ENCODE peak calls at places on chromosomes 3 and 15, in six cellular contexts. E is AG04449, O is cardiac fibroblast, T is MCF 10A, S is fibroblast of pulmonary artery, K is AG04450. I is an unnamed sample.

GRCh38 chr3:105997800-105998526 is 129.2 kb upstream of the CBLB start:
- DNase-seq in E (peak), O (peak), T (peak), S (peak), K (peak), I (no peak)

GRCh38 chr3:148158210-148158609 is 539.5 kb upstream of the AGTR1 start:
- DNase-seq in E (no peak), O (peak), T (peak), S (peak), K (peak), I (no peak)

GRCh38 chr3:48451270-48451669 is 4.7 kb downstream of the ATRIP start:
- DNase-seq in E (no peak), O (no peak), T (no peak), S (no peak), K (no peak), I (no peak)

GRCh38 chr3:98188553-98188952 is 22.1 kb downstream of the OR5H15 start:
- DNase-seq in E (no peak), O (no peak), T (peak), S (no peak), K (no peak), I (peak)

GRCh38 chr3:129058441-129059194 is 2.0 kb upstream of the GP9 start:
- DNase-seq in E (no peak), O (no peak), T (peak), S (no peak), K (no peak), I (no peak)

GRCh38 chr3:66581261-66581660 is 80.4 kb upstream of the LRIG1 start:
- DNase-seq in E (no peak), O (no peak), T (no peak), S (no peak), K (no peak), I (no peak)

GRCh38 chr3:183583331-183584245 is 28.1 kb upstream of the KLHL6 start:
- DNase-seq in E (no peak), O (peak), T (no peak), S (no peak), K (no peak), I (no peak)

GRCh38 chr3:27141668-27142067 is 227.5 kb downstream of the NEK10 start:
- DNase-seq in E (no peak), O (no peak), T (peak), S (no peak), K (no peak), I (no peak)

GRCh38 chr3:145735631-145736030 is 425.4 kb downstream of the PLOD2 start:
- DNase-seq in E (no peak), O (no peak), T (no peak), S (no peak), K (no peak), I (no peak)

GRCh38 chr3:88912294-88913014 is 195.0 kb upstream of the EPHA3 start:
- DNase-seq in E (no peak), O (no peak), T (no peak), S (no peak), K (no peak), I (no peak)

GRCh38 chr15:81888748-81889479 is 156.9 kb downstream of the MEX3B start:
- DNase-seq in E (no peak), O (peak), T (peak), S (peak), K (peak), I (no peak)

GRCh38 chr15:80173022-80173759 is 20.4 kb downstream of the FAH start:
- DNase-seq in E (no peak), O (peak), T (peak), S (peak), K (no peak), I (peak)

GRCh38 chr15:79635149-79635771 is 203.1 kb downstream of the MINAR1 start:
- DNase-seq in E (no peak), O (no peak), T (no peak), S (no peak), K (no peak), I (no peak)

GRCh38 chr3:113277886-113278598 is 66.7 kb downstream of the BOC start:
- DNase-seq in E (no peak), O (no peak), T (no peak), S (no peak), K (no peak), I (no peak)
- TF ChIP-seq CTCF in E (no peak), O (peak), T (no peak), S (peak), K (no peak), I (no peak)

DNA sequence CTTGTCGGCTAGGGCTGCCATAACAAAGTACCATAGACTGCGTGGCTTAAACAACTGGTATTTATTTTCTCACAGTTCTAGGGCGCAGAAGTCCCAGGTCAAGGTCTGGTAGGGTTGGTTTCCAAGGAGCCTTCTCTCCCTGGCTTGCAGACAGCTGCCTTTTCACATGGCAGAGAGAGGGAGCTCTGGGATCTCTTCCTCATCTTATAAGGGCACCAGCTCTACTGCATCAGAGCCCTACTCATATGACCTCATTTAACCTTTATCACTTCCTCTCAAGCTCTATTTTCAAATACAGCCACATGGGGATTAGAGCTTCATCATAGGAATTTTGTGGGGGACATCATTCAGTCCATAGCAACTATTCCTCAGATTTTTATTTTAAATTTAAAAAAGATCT is 17.6 kb upstream of the PAQR9 start:
- DNase-seq in E (no peak), O (no peak), T (no peak), S (no peak), K (no peak), I (no peak)
- TF ChIP-seq CTCF in E (no peak), O (no peak), T (no peak), S (no peak), K (no peak), I (no peak)

GRCh38 chr15:65056868-65057548 is 10.8 kb downstream of the RASL12 start:
- DNase-seq in E (no peak), O (no peak), T (no peak), S (no peak), K (no peak), I (no peak)
- TF ChIP-seq CTCF in E (no peak), O (no peak), T (no peak), S (no peak), K (no peak), I (no peak)

DNA sequence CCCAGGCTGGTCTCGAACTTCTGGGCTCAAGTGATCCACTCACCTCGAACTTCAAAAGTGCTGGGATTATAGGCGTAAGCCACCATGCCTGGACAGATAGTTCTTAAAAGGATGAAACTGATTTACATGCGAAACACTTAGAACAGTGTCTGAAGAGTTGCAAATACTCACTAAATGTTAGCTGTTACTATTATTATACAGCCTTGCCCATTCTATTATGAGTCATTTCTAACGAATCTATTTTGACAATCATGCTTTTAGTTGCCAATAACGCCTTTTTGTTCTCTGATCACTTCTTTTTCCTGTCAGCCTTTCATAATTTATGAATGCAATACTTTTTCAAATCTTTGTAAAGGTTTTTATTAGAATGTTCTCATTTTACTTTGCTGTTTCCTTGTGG is 112.7 kb downstream of the SNRK start:
- DNase-seq in E (no peak), O (no peak), T (no peak), S (no peak), K (no peak), I (no peak)
- TF ChIP-seq CTCF in E (no peak), O (no peak), T (no peak), S (no peak), K (no peak), I (no peak)

GRCh38 chr15:92376109-92376508 is 17.6 kb upstream of the ST8SIA2 start:
- DNase-seq in E (no peak), O (no peak), T (no peak), S (no peak), K (no peak), I (no peak)

GRCh38 chr15:92375057-92375456 is 18.6 kb upstream of the ST8SIA2 start:
- DNase-seq in E (no peak), O (no peak), T (no peak), S (no peak), K (no peak), I (no peak)

DNA sequence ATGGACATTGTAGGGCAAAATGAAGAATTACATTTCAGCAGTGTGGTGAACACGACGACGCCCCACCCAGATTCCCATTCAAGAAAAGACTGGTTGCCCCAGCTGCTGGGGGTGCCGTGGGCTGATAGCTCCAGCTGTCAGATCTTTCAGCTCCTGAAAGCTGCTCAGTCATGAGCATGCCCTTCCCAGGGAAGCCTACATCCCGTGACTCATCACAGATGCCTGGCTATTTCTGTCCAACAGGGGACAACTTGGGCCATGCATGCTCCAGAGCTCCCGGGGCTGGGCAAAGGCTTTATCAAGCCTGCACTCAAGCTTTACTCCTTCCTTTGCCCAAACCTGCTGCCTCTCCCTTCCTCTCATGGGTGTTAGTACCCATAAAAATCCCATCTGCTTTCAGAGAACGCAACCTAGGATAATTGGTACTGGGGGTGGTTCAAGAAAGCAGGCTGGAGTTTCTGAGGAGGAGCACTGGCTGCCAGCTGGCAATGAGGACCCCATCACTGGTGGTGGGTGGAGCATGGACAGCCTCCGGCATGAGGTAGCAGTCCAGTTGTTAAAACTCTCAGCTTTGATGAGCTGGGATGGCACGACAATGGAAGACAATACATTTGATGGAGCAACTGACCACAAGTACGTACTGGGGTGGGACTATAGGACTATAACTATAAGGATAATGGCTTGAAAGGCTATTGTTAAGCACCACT is 16.4 kb upstream of the ST8SIA2 start:
- DNase-seq in E (no peak), O (no peak), T (peak), S (no peak), K (no peak), I (no peak)
- TF ChIP-seq CTCF in E (peak), O (no peak), T (no peak), S (no peak), K (no peak), I (no peak)

GRCh38 chr15:56811586-56811985 is 78.3 kb upstream of the ZNF280D start:
- DNase-seq in E (no peak), O (no peak), T (no peak), S (no peak), K (no peak), I (no peak)
- TF ChIP-seq CTCF in E (no peak), O (no peak), T (no peak), S (no peak), K (no peak), I (no peak)

GRCh38 chr15:37133619-37134018 is 33.3 kb upstream of the MEIS2 start:
- DNase-seq in E (no peak), O (peak), T (no peak), S (peak), K (no peak), I (no peak)

GRCh38 chr15:37134244-37134643 is 33.9 kb upstream of the MEIS2 start:
- DNase-seq in E (no peak), O (no peak), T (no peak), S (no peak), K (no peak), I (no peak)

GRCh38 chr15:37134699-37135131 is 34.4 kb upstream of the MEIS2 start:
- DNase-seq in E (no peak), O (peak), T (peak), S (peak), K (no peak), I (no peak)

GRCh38 chr15:37136666-37137065 is 36.3 kb upstream of the MEIS2 start:
- DNase-seq in E (no peak), O (no peak), T (no peak), S (peak), K (no peak), I (no peak)

DNA sequence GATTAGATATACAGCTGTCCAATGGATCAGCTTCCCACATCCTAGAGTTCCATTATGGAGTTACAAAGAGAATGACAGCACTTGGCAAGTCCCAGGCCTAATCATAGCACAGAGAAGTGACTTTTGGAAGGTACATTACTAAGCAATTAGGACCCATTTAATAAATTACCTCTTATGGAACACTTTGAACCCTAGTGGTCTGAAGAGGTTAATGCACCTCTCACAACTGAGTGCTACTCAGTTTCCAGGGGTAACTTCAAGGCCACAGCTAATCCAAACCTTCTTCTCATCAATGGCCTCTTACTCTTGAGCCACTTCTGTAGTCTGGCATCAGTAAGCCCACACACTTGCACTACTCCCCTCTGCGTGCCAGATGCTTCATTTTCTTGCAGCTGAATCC is 34.9 kb upstream of the MEIS2 start:
- DNase-seq in E (no peak), O (no peak), T (peak), S (peak), K (no peak), I (no peak)
- TF ChIP-seq CTCF in E (no peak), O (peak), T (peak), S (peak), K (peak), I (peak)

GRCh38 chr3:141466633-141467169 is 20.1 kb upstream of the RASA2 start:
- DNase-seq in E (no peak), O (no peak), T (no peak), S (no peak), K (no peak), I (no peak)

GRCh38 chr3:141460097-141460704 is 26.6 kb upstream of the RASA2 start:
- DNase-seq in E (no peak), O (peak), T (peak), S (peak), K (peak), I (peak)

GRCh38 chr3:141462176-141462859 is 24.5 kb upstream of the RASA2 start:
- DNase-seq in E (no peak), O (no peak), T (no peak), S (no peak), K (no peak), I (no peak)

GRCh38 chr3:141469712-141470111 is 17.1 kb upstream of the RASA2 start:
- DNase-seq in E (no peak), O (no peak), T (no peak), S (no peak), K (no peak), I (no peak)

GRCh38 chr3:141465221-141465620 is 21.6 kb upstream of the RASA2 start:
- DNase-seq in E (no peak), O (peak), T (no peak), S (no peak), K (no peak), I (no peak)
- TF ChIP-seq CTCF in E (peak), O (peak), T (peak), S (peak), K (peak), I (no peak)

GRCh38 chr3:2713923-2714322 is 396.3 kb downstream of the IL5RA start:
- DNase-seq in E (no peak), O (no peak), T (peak), S (no peak), K (no peak), I (no peak)
- TF ChIP-seq CTCF in E (no peak), O (no peak), T (peak), S (no peak), K (peak), I (peak)

I was measured in GM10248.